ENCODE peak calls at places on chromosomes 16 and 17, in seven cellular contexts. P, O, S, V, F, E and Q are unnamed samples.

GRCh38 chr16:1310832-1311200 is 1.4 kb downstream of the UBE2I start:
- DNase-seq in P (peak), O (no peak), S (no peak), V (no peak), F (no peak), E (no peak), Q (no peak)

GRCh38 chr17:78340183-78340955 is 19.5 kb downstream of the SOCS3 start:
- DNase-seq in P (no peak), O (no peak), S (no peak), V (no peak), F (no peak), E (no peak), Q (no peak)

GRCh38 chr17:83055911-83056582 is 23.4 kb upstream of the METRNL start:
- DNase-seq in P (peak), O (no peak), S (peak), V (no peak), F (no peak), E (peak), Q (no peak)

GRCh38 chr17:5580974-5581373 is 3.3 kb downstream of the NLRP1 start:
- DNase-seq in P (no peak), O (no peak), S (no peak), V (no peak), F (no peak), E (no peak), Q (no peak)

GRCh38 chr17:77795685-77796084 is 162.8 kb upstream of the TNRC6C start:
- DNase-seq in P (no peak), O (no peak), S (no peak), V (no peak), F (no peak), E (no peak), Q (no peak)

GRCh38 chr16:27583634-27584033 is 33.7 kb downstream of the KATNIP start:
- DNase-seq in P (no peak), O (no peak), S (no peak), V (no peak), F (no peak), E (no peak), Q (no peak)

GRCh38 chr16:85687651-85688471 is 893 bp downstream of the GINS2 start:
- DNase-seq in P (no peak), O (no peak), S (no peak), V (no peak), F (no peak), E (no peak), Q (no peak)

GRCh38 chr16:11340710-11341109 is 4.5 kb upstream of the RMI2 start:
- DNase-seq in P (no peak), O (no peak), S (no peak), V (no peak), F (no peak), E (no peak), Q (no peak)

GRCh38 chr16:75541236-75541635 is 5.3 kb upstream of the CHST5 start:
- DNase-seq in P (no peak), O (no peak), S (no peak), V (no peak), F (no peak), E (no peak), Q (no peak)

GRCh38 chr17:4739122-4740024 is at the start of the genes CXCL16 and ZMYND15:
- DNase-seq in P (peak), O (peak), S (no peak), V (no peak), F (no peak), E (peak), Q (peak)

GRCh38 chr16:3408561-3409197 is 7.7 kb downstream of the ZNF174 start:
- DNase-seq in P (no peak), O (no peak), S (no peak), V (no peak), F (no peak), E (no peak), Q (no peak)

GRCh38 chr17:32142038-32142856 is at the start of gene RHOT1:
- DNase-seq in P (peak), O (peak), S (peak), V (peak), F (peak), E (peak), Q (no peak)

GRCh38 chr16:51359141-51359960 is 208.3 kb upstream of the SALL1 start:
- DNase-seq in P (no peak), O (no peak), S (no peak), V (no peak), F (no peak), E (no peak), Q (no peak)

GRCh38 chr17:81044764-81045589 is 10.0 kb downstream of the BAIAP2 start:
- DNase-seq in P (peak), O (peak), S (no peak), V (peak), F (no peak), E (peak), Q (peak)

GRCh38 chr17:15651583-15652110 is 32.1 kb upstream of the FBXW10B start:
- DNase-seq in P (peak), O (peak), S (peak), V (peak), F (peak), E (peak), Q (peak)

GRCh38 chr16:84044108-84044488 is 1.5 kb upstream of the SLC38A8 start:
- DNase-seq in P (no peak), O (peak), S (peak), V (no peak), F (no peak), E (peak), Q (no peak)

GRCh38 chr17:29909604-29910003 is 20.4 kb downstream of the SSH2 start:
- DNase-seq in P (no peak), O (no peak), S (no peak), V (no peak), F (no peak), E (no peak), Q (no peak)

GRCh38 chr16:4214215-4214621 is 27.7 kb downstream of the SRL start:
- DNase-seq in P (peak), O (peak), S (peak), V (peak), F (no peak), E (peak), Q (no peak)

GRCh38 chr17:31680126-31680525 is 178.9 kb downstream of the COPRS start:
- DNase-seq in P (no peak), O (no peak), S (no peak), V (no peak), F (no peak), E (no peak), Q (no peak)

GRCh38 chr16:53456625-53457024 is 22.4 kb downstream of the RBL2 start:
- DNase-seq in P (no peak), O (no peak), S (no peak), V (no peak), F (no peak), E (no peak), Q (no peak)

GRCh38 chr16:68351991-68352431 is 41.2 kb downstream of the PRMT7 start:
- DNase-seq in P (peak), O (peak), S (no peak), V (no peak), F (no peak), E (peak), Q (no peak)

GRCh38 chr16:23026777-23027362 is 122.4 kb downstream of the USP31 start:
- DNase-seq in P (no peak), O (peak), S (peak), V (no peak), F (no peak), E (peak), Q (no peak)